ENCODE peak calls at places on chromosomes 2 and 18, in five cellular contexts. U is colonic mucosa, A is transverse colon, O is adrenal gland, Y is BE2C. P is an unnamed sample.
A peak's percentile ranks its signal among the peaks of the same experiment; 100 is the strongest.

GRCh38 chr2:221533299-221533698 is 38.8 kb downstream of the EPHA4 start:
- DNase-seq in U (no peak), A (no peak), O (no peak), Y (no peak), P (no peak)

GRCh38 chr2:130790808-130791616 is 35.7 kb downstream of the AMER3 start:
- DNase-seq in U (no peak), A (no peak), O (no peak), Y (no peak), P (no peak)

GRCh38 chr18:48922801-48923730 is 27.7 kb downstream of the SMAD7 start:
- DNase-seq in U (peak; percentile 73), A (peak; percentile 79), O (no peak), Y (no peak), P (peak; percentile 72)

GRCh38 chr2:160427629-160428424 is 65.8 kb downstream of the RBMS1 start:
- DNase-seq in U (no peak), A (peak; percentile 29), O (no peak), Y (no peak), P (no peak)

GRCh38 chr2:45759310-45759851 is 107.9 kb downstream of the PRKCE start:
- DNase-seq in U (no peak), A (no peak), O (no peak), Y (peak; percentile 81), P (no peak)

GRCh38 chr18:36096955-36097354 is 29.6 kb upstream of the RPRD1A start:
- DNase-seq in U (no peak), A (no peak), O (no peak), Y (no peak), P (no peak)

GRCh38 chr2:104599802-104600510 is 254.0 kb upstream of the POU3F3 start:
- DNase-seq in U (no peak), A (no peak), O (no peak), Y (no peak), P (no peak)

GRCh38 chr2:229416116-229416694 is 145.1 kb upstream of the PID1 start:
- DNase-seq in U (peak; percentile 43), A (peak; percentile 47), O (peak; percentile 29), Y (no peak), P (peak; percentile 77)

GRCh38 chr2:14137643-14138042 is 494.9 kb upstream of the LRATD1 start:
- DNase-seq in U (no peak), A (no peak), O (no peak), Y (peak; percentile 25), P (no peak)

GRCh38 chr18:3360211-3360610 is 89.8 kb upstream of the TGIF1 start:
- DNase-seq in U (no peak), A (no peak), O (no peak), Y (no peak), P (no peak)

GRCh38 chr2:218860950-218861381 is 1.4 kb downstream of the WNT6 start:
- DNase-seq in U (no peak), A (peak; percentile 34), O (no peak), Y (peak; percentile 94), P (peak; percentile 67)

GRCh38 chr2:80548469-80548868 is 243.9 kb upstream of the LRRTM1 start:
- DNase-seq in U (no peak), A (no peak), O (no peak), Y (no peak), P (peak; percentile 74)

GRCh38 chr2:9102861-9103662 is 99.6 kb upstream of the MBOAT2 start:
- DNase-seq in U (peak; percentile 73), A (no peak), O (no peak), Y (no peak), P (no peak)

GRCh38 chr2:205477016-205477705 is 205.1 kb upstream of the NRP2 start:
- DNase-seq in U (no peak), A (no peak), O (no peak), Y (no peak), P (no peak)

GRCh38 chr2:230751062-230751461 is 38.4 kb downstream of the CAB39 start:
- DNase-seq in U (no peak), A (no peak), O (no peak), Y (no peak), P (no peak)

DNA sequence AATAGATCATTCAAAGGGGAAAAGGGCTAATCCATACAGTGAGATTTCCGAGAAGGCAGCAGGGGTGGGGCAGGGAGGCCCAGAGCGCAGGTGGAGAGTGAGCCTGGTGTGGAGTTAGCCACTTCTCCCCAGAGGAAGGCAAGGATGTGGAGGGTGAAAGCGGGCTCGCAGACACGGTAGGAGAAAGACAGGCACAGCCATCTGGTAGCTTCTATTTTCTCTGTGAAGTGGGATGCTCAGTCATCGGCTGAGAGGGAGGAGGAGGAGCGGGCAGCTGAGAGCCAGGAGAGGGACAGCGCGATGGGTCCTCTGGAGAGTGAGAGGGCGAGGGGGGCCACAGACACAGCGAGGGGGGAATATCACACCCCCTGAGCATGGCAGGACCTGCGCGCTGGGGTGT is 153.3 kb upstream of the NDUFV2 start:
- DNase-seq in U (no peak), A (no peak), O (no peak), Y (peak; percentile 9), P (no peak)
- H3K4me1 ChIP-seq in U (no peaks in the 10 kb centered on the region), A (no peaks in the 10 kb centered on the region), O (no peaks in the 10 kb centered on the region), Y (no peaks in the 10 kb centered on the region), P (peaks cover 2% of the 10 kb centered on the region)

DNA sequence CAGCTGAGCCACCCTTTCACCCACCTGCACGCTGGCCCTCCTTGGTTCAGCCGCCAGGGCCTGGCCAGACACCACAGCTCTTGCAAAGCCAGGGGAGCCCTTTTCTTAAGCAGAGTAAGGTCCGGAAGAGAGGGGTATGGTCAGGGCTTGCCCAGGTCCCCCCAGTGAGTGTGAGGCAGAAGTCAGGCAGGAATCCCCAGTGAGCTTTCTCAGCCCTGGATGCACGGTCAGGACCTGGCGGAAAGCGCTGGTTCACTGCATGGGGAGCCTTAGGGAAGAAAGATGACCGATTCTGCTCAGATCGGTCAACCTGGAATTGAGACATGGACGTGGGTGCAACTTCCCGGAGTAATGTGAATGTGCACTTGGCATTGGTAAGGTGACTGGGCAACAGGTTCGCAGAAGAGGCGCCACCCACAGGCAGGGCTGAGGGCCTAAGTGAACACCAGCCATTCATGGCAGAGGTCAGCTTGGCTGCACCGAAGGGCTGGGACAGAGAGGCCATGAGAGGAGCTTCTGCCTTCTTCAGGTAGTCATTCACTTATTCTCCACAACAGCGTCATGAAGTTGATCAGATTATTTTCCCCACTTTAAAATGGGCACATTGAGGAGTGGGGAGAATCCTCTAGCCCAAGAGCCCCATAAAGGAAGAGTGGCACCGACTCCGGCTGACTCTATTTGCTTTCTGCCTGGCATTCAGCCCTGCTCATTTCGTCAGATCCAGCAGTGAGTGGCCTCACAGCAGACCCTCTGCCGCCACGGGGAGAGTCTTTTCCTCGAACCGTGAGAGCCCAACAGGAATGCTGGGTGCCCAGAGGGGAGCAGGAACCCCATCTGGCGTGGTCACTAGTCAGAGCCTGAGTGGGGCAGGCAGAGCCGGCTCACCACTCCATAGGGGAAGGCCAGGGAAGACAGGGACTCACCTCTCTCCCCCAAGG is 35.8 kb downstream of the SCTR start:
- DNase-seq in U (no peak), A (no peak), O (peak; percentile 12), Y (no peak), P (no peak)
- H3K4me1 ChIP-seq in U (peaks cover 14% of the 10 kb centered on the region), A (peaks cover 24% of the 10 kb centered on the region), O (peaks cover 12% of the 10 kb centered on the region), Y (no peaks in the 10 kb centered on the region), P (peaks cover 86% of the 10 kb centered on the region)

GRCh38 chr2:177239053-177239452 is 25.5 kb downstream of the NFE2L2 start:
- DNase-seq in U (no peak), A (no peak), O (no peak), Y (no peak), P (no peak)
- H3K4me1 ChIP-seq in U (peaks cover 24% of the 10 kb centered on the region), A (peaks cover 69% of the 10 kb centered on the region), O (peaks cover 72% of the 10 kb centered on the region), Y (peaks cover 4% of the 10 kb centered on the region), P (peaks cover 100% of the 10 kb centered on the region)

GRCh38 chr2:135219226-135219625 is 167.1 kb downstream of the RAB3GAP1 start:
- DNase-seq in U (no peak), A (no peak), O (no peak), Y (no peak), P (no peak)

GRCh38 chr2:135212757-135213156 is 160.7 kb downstream of the RAB3GAP1 start:
- DNase-seq in U (no peak), A (no peak), O (no peak), Y (peak; percentile 6), P (no peak)

GRCh38 chr2:135218426-135218825 is 166.3 kb downstream of the RAB3GAP1 start:
- DNase-seq in U (no peak), A (no peak), O (no peak), Y (no peak), P (no peak)
- H3K4me1 ChIP-seq in U (no peaks in the 10 kb centered on the region), A (no peaks in the 10 kb centered on the region), O (no peaks in the 10 kb centered on the region), Y (no peaks in the 10 kb centered on the region), P (peaks cover 1% of the 10 kb centered on the region)

P was measured in left ventricle myocardium inferior.